ENCODE peak calls at places on chromosomes 16 and 17, in four cellular contexts. L is kidney tubule cell; D is activated naive CD4-positive, alpha-beta T cell; G is foreskin keratinocyte. J is an unnamed sample.

GRCh38 chr17:77846531-77847085 is 111.9 kb upstream of the TNRC6C start:
- DNase-seq in D (no peak), G (no peak), L (no peak), J (no peak)

GRCh38 chr16:20901441-20902112 is 1.0 kb downstream of the LYRM1 start:
- DNase-seq in L (peak), D (no peak), G (peak), J (no peak)

GRCh38 chr17:14222611-14223010 is 14.1 kb downstream of the CDRT15 start:
- DNase-seq in D (no peak), G (no peak), L (no peak), J (no peak)

GRCh38 chr17:42518755-42519545 is 17.1 kb upstream of the NAGLU start:
- DNase-seq in G (no peak), L (peak), D (no peak), J (no peak)

GRCh38 chr17:30812218-30813177 is 12.0 kb downstream of the CRLF3 start:
- DNase-seq in L (peak), D (no peak), G (peak), J (no peak)

GRCh38 chr16:47848481-47849109 is 307.2 kb downstream of the ABCC12 start:
- DNase-seq in L (peak), G (peak), D (no peak), J (no peak)

GRCh38 chr16:3158014-3158497 is 23.2 kb downstream of the ZNF213 start:
- DNase-seq in L (no peak), G (no peak), D (no peak), J (no peak)

GRCh38 chr17:17320188-17320910 is 17.2 kb downstream of the NT5M start:
- DNase-seq in D (no peak), G (no peak), L (no peak), J (no peak)

GRCh38 chr16:56518435-56518834 is 1.4 kb downstream of the BBS2 start:
- DNase-seq in D (no peak), L (peak), G (no peak), J (peak)

GRCh38 chr16:50585331-50585776 is 37.2 kb downstream of the NKD1 start:
- DNase-seq in D (no peak), G (no peak), L (no peak), J (peak)

GRCh38 chr16:1789643-1790045 is 3.9 kb downstream of the IGFALS start:
- DNase-seq in G (no peak), L (no peak), D (no peak), J (no peak)

GRCh38 chr16:86205521-86206245 is 304.6 kb upstream of the FOXF1 start:
- DNase-seq in D (no peak), G (no peak), L (no peak), J (no peak)

GRCh38 chr17:36667922-36668321 is 66.5 kb downstream of the MRM1 start:
- DNase-seq in G (no peak), D (no peak), L (peak), J (no peak)

GRCh38 chr16:76956801-76957200 is 234.2 kb upstream of the MON1B start:
- DNase-seq in L (no peak), G (no peak), D (no peak), J (no peak)

GRCh38 chr17:79011451-79012147 is 2.0 kb upstream of the CANT1 start:
- DNase-seq in G (no peak), D (no peak), L (peak), J (no peak)

GRCh38 chr17:37605813-37606505 is 3.3 kb downstream of the SYNRG start:
- DNase-seq in D (no peak), L (no peak), G (no peak), J (no peak)

GRCh38 chr17:38914741-38915638 is 10.4 kb upstream of the LASP1NB start:
- DNase-seq in D (no peak), G (no peak), L (no peak), J (no peak)

GRCh38 chr17:49577978-49578893 is 2.6 kb downstream of the NXPH3 start:
- DNase-seq in L (no peak), D (no peak), G (no peak), J (no peak)

GRCh38 chr17:50950002-50950877 is 84.1 kb upstream of the TOB1 start:
- DNase-seq in G (peak), L (peak), D (no peak), J (peak)

GRCh38 chr16:28609631-28610594 is at the start of gene SULT1A1:
- DNase-seq in D (no peak), G (no peak), L (peak), J (no peak)

GRCh38 chr16:89544113-89544512 is 16.4 kb upstream of the RPL13 start:
- DNase-seq in G (no peak), L (no peak), D (no peak), J (no peak)

GRCh38 chr17:68176770-68177169 is 71.1 kb upstream of the AMZ2 start:
- DNase-seq in G (no peak), D (no peak), L (no peak), J (no peak)

GRCh38 chr17:19424934-19425868 is 14.2 kb downstream of the RNF112 start:
- DNase-seq in D (no peak), G (no peak), L (peak), J (no peak)

GRCh38 chr16:66928702-66929388 is 3.5 kb upstream of the RRAD start:
- DNase-seq in D (no peak), L (peak), G (no peak), J (no peak)

GRCh38 chr17:3754458-3755334 is 31.0 kb downstream of the HASPIN start:
- DNase-seq in D (peak), L (peak), G (peak), J (no peak)

GRCh38 chr16:66278604-66279262 is 87.8 kb upstream of the CDH5 start:
- DNase-seq in D (no peak), G (peak), L (peak), J (no peak)

GRCh38 chr17:3913531-3914318 is 2.5 kb downstream of the P2RX1 start:
- DNase-seq in L (peak), G (no peak), D (peak), J (no peak)

GRCh38 chr16:88477631-88478030 is 24.6 kb downstream of the ZFPM1 start:
- DNase-seq in D (no peak), G (no peak), L (peak), J (no peak)

GRCh38 chr17:77686903-77687302 is 271.6 kb upstream of the TNRC6C start:
- DNase-seq in L (no peak), G (no peak), D (no peak), J (no peak)